ENCODE peak calls at places on chromosomes 11 and 22, in ten cellular contexts. Y is HCT116, P is lower leg skin, B is uterus, E is sigmoid colon, W is transverse colon, M is GM12891, K is NB4, O is testis, Z is adrenal gland. X is an unnamed sample.

GRCh38 chr22:29737251-29738117 is 17.7 kb downstream of the CABP7 start:
- DNase-seq in M (no peak), K (no peak), Z (peak), B (no peak), E (no peak), O (no peak), P (no peak), Y (no peak), W (no peak), X (no peak)

GRCh38 chr11:2385156-2386151 is 8.3 kb downstream of the CD81 start:
- DNase-seq in E (no peak), P (no peak), M (no peak), Z (no peak), Y (no peak), K (no peak), O (no peak), W (no peak), B (no peak), X (no peak)

GRCh38 chr11:9004310-9004945 is 627 bp upstream of the NRIP3 start:
- DNase-seq in B (peak), O (peak), Y (no peak), W (peak), Z (peak), M (peak), K (peak), P (no peak), E (no peak), X (peak)

GRCh38 chr22:42992092-42992491 is 22.9 kb downstream of the PACSIN2 start:
- DNase-seq in E (peak), Z (no peak), B (no peak), O (no peak), W (no peak), P (no peak), Y (no peak), K (no peak), M (no peak), X (no peak)

GRCh38 chr11:114132944-114133394 is 73.5 kb downstream of the ZBTB16 start:
- DNase-seq in M (no peak), B (peak), K (no peak), Z (no peak), O (no peak), P (peak), W (no peak), Y (no peak), E (peak), X (no peak)

GRCh38 chr11:19670030-19670761 is 42.4 kb upstream of the NAV2 start:
- DNase-seq in W (no peak), P (no peak), Z (no peak), M (no peak), B (no peak), O (no peak), K (no peak), E (no peak), Y (peak), X (no peak)

GRCh38 chr22:50074056-50074455 is 11.2 kb downstream of the MLC1 start:
- DNase-seq in P (no peak), Z (no peak), O (no peak), E (no peak), M (no peak), B (no peak), W (no peak), K (no peak), Y (no peak), X (no peak)

GRCh38 chr11:118608268-118609214 is 1.1 kb downstream of the PHLDB1 start:
- DNase-seq in E (peak), P (peak), B (peak), W (peak), K (peak), Z (peak), O (peak), Y (no peak), M (no peak), X (peak)

GRCh38 chr11:34659096-34659733 is 38.3 kb downstream of the EHF start:
- DNase-seq in P (no peak), Z (no peak), M (no peak), O (no peak), B (no peak), Y (no peak), W (no peak), E (no peak), K (no peak), X (no peak)

GRCh38 chr22:44582016-44582415 is 84.0 kb upstream of the RTL6 start:
- DNase-seq in P (peak), B (peak), E (peak), K (no peak), M (no peak), W (no peak), Z (no peak), Y (no peak), O (no peak), X (no peak)

GRCh38 chr11:30128269-30128932 is 102.4 kb upstream of the FSHB start:
- DNase-seq in E (no peak), P (no peak), M (no peak), O (peak), Y (peak), K (peak), W (no peak), Z (peak), B (no peak), X (peak)

GRCh38 chr11:27963370-27963769 is 144.6 kb downstream of the KIF18A start:
- DNase-seq in M (no peak), B (no peak), O (no peak), W (no peak), E (no peak), K (no peak), Z (no peak), Y (no peak), P (no peak), X (no peak)

GRCh38 chr11:47552086-47552580 is 799 bp downstream of the CELF1 start:
- DNase-seq in K (peak), W (no peak), Z (peak), B (no peak), P (no peak), E (peak), M (no peak), Y (no peak), O (no peak), X (peak)

GRCh38 chr11:17811416-17811815 is 76.8 kb downstream of the KCNC1 start:
- DNase-seq in K (no peak), E (no peak), M (no peak), Z (no peak), W (no peak), P (no peak), Y (no peak), O (no peak), B (no peak), X (no peak)

GRCh38 chr22:38271101-38271500 is 1.7 kb downstream of the TMEM184B start:
- DNase-seq in M (no peak), O (no peak), E (no peak), Z (no peak), W (no peak), B (no peak), P (no peak), K (no peak), Y (no peak), X (no peak)

GRCh38 chr11:94933225-94934130 is 39.9 kb downstream of the CWC15 start:
- DNase-seq in E (peak), Z (peak), K (no peak), O (no peak), Y (no peak), M (no peak), W (no peak), P (no peak), B (peak), X (no peak)

GRCh38 chr11:25317221-25317620 is 820.4 kb downstream of the LUZP2 start:
- DNase-seq in B (no peak), W (no peak), Z (no peak), M (no peak), Y (no peak), P (no peak), E (no peak), K (no peak), O (no peak), X (no peak)

GRCh38 chr11:19605500-19606371 is 106.9 kb upstream of the NAV2 start:
- DNase-seq in O (peak), Z (no peak), M (no peak), E (no peak), Y (no peak), B (no peak), P (peak), K (no peak), W (no peak), X (no peak)

GRCh38 chr11:125505518-125505917 is 9.5 kb upstream of the FEZ1 start:
- DNase-seq in Z (no peak), Y (no peak), P (no peak), K (no peak), E (no peak), M (no peak), B (no peak), W (no peak), O (no peak), X (no peak)

GRCh38 chr22:31075961-31076360 is 5.2 kb upstream of the SMTN start:
- DNase-seq in K (no peak), Y (no peak), E (peak), O (peak), W (peak), B (peak), P (peak), M (no peak), Z (peak), X (no peak)

GRCh38 chr22:40535189-40535512 is 101.4 kb downstream of the MRTFA start:
- DNase-seq in Y (no peak), O (no peak), Z (no peak), W (no peak), K (no peak), E (no peak), P (no peak), B (no peak), M (no peak), X (no peak)

GRCh38 chr11:95688501-95689222 is 100.9 kb downstream of the FAM76B start:
- DNase-seq in W (no peak), K (no peak), O (no peak), B (no peak), M (no peak), Y (no peak), P (no peak), Z (no peak), E (no peak), X (no peak)

GRCh38 chr11:117396970-117397369 is 69.3 kb downstream of the CEP164 start:
- DNase-seq in W (no peak), B (no peak), K (no peak), E (peak), O (no peak), Z (no peak), M (no peak), Y (no peak), P (no peak), X (no peak)

GRCh38 chr11:103257360-103257759 is 148.1 kb downstream of the DYNC2H1 start:
- DNase-seq in B (no peak), Y (peak), W (no peak), P (no peak), M (no peak), Z (no peak), K (peak), O (no peak), E (no peak), X (no peak)

GRCh38 chr22:19715286-19715939 is 1.1 kb downstream of the SEPTIN5 start:
- DNase-seq in W (no peak), M (no peak), Y (no peak), Z (no peak), P (no peak), B (no peak), O (no peak), E (no peak), K (no peak), X (no peak)

GRCh38 chr11:134383576-134384221 is 28.3 kb downstream of the B3GAT1 start:
- DNase-seq in O (peak), K (no peak), B (no peak), M (no peak), Z (no peak), Y (no peak), E (no peak), P (no peak), W (no peak), X (no peak)

GRCh38 chr11:105181100-105181499 is 41.5 kb upstream of the CARD18 start:
- DNase-seq in O (no peak), P (no peak), E (no peak), Z (peak), Y (no peak), W (no peak), M (no peak), B (no peak), K (peak), X (no peak)

GRCh38 chr11:115623021-115623451 is 118.8 kb upstream of the CADM1 start:
- DNase-seq in Y (no peak), W (peak), Z (peak), O (peak), K (no peak), B (peak), E (peak), M (no peak), P (peak), X (no peak)

GRCh38 chr11:75539459-75540022 is 13.8 kb upstream of the GDPD5 start:
- DNase-seq in K (no peak), P (no peak), W (no peak), E (no peak), M (no peak), Y (no peak), O (no peak), B (no peak), Z (no peak), X (no peak)

GRCh38 chr11:93686812-93687211 is 25.3 kb downstream of the CEP295 start:
- DNase-seq in M (no peak), W (no peak), E (no peak), Z (no peak), K (no peak), P (no peak), Y (no peak), O (no peak), B (no peak), X (no peak)

GRCh38 chr11:113874920-113875413 is 405 bp downstream of the USP28 start:
- DNase-seq in P (no peak), W (no peak), Z (no peak), E (no peak), B (no peak), Y (no peak), M (no peak), O (no peak), K (no peak), X (no peak)

GRCh38 chr22:37932821-37933578 is 20.4 kb downstream of the C22orf23 start:
- DNase-seq in O (peak), Z (no peak), P (no peak), Y (no peak), K (no peak), M (no peak), W (no peak), E (peak), B (peak), X (no peak)

GRCh38 chr22:27704581-27704980 is 97.0 kb downstream of the MN1 start:
- DNase-seq in O (no peak), W (no peak), Z (no peak), M (no peak), E (no peak), B (no peak), P (no peak), Y (no peak), K (no peak), X (no peak)

GRCh38 chr22:21865041-21865440 is 2.4 kb downstream of the MAPK1 start:
- DNase-seq in B (peak), E (peak), W (no peak), O (peak), Z (peak), Y (no peak), K (peak), P (no peak), M (no peak), X (peak)

GRCh38 chr11:130002352-130002845 is at the start of gene PRDM10:
- DNase-seq in W (peak), Z (peak), Y (peak), E (peak), P (peak), B (peak), M (peak), K (peak), O (peak), X (peak)

GRCh38 chr22:36398602-36399472 is 11.1 kb upstream of the MYH9 start:
- DNase-seq in M (no peak), Z (no peak), K (no peak), Y (no peak), B (no peak), O (no peak), W (peak), P (no peak), E (no peak), X (no peak)

DNA sequence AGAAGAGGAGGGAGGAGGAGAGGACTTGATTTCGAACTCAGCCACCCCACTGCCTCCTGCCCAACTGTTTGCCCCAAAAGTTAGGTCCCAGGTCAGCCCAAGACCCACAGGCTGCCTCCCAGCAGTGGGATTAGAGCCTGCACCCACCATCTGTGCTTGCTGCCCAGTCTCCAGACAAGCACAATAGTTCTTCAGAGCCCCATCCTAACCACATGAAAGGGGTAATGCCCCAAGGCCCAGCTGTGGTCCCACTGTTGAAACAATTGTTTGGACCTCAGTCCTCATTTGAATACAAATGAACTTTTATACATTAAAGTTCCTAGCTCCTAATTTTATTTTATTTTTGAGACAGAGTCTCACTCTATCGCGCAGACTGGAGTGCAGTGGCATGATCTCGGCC is 5.4 kb upstream of the VPS51 start:
- DNase-seq in Y (no peak), K (no peak), P (no peak), M (no peak), E (no peak), O (no peak), Z (no peak), B (no peak), W (no peak), X (no peak)
- TF ChIP-seq POLR2A in Y (no peak), K (no peak), P (no peak), M (no peak), E (no peak), O (no peak), Z (no peak), B (no peak), W (no peak), X (no peak)

DNA sequence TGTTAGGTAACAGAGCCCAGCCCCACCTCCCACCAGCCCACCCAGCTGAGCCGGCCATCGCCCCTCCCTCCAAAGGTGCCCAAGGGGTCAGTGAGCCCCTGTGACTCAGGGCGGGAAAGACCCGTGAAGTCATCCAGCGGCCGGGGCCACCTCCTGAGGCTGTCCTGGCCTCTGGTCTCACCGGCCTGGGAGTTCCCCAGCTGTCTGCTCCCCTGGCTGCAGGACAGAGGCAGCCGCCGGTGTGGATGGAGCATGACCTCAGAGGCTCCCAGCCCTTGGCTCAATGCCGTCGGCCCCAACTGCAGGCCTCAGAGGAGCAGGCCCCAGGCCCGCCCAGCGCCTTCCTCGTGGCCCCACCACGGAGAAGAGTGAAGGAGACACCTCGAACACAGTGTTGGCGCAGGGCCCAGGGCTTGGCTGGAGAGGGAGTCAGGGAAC is 28.7 kb downstream of the RPL3 start:
- DNase-seq in M (no peak), Z (peak), O (peak), Y (no peak), P (no peak), B (peak), W (no peak), K (no peak), E (peak), X (no peak)
- TF ChIP-seq POLR2A in M (no peak), Z (no peak), O (no peak), Y (no peak), P (no peak), B (no peak), W (no peak), K (no peak), E (no peak), X (no peak)

DNA sequence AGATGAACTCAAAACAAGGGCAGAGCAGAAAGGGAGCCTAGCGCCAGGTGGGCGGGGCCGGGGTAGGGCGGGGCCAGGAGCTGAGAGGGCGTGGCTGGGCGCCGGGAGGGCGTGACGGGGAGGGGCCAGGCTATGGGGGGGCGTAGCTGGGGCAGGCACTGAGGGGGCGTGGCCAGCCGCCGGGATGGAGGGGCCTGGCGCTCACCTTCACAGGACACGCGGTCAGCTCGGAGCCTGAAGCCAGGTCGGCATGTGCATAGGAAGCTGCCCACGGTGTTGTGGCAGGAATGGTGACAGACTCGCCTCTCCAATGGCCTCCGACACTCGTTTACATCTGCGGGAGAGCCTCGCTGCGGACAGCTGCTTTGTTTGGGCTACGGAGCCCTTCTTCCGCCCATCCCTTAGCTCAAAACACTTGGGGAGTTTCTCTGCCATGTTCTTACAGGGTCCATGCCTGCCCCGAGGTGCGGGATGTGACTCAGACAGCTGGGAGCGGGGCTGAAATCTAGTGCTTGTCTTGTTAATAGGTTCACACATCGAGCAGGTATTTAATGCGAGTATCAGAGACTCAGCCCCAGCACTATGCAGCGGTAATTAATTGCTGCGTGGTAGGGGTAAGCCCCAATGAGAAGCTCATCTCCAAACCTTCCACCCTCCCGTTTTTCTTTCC is 13.4 kb downstream of the VWCE start:
- DNase-seq in O (peak), P (no peak), E (peak), Y (peak), M (peak), B (peak), K (peak), Z (peak), W (peak), X (peak)
- TF ChIP-seq POLR2A in O (no peak), P (no peak), E (no peak), Y (no peak), M (no peak), B (no peak), K (no peak), Z (no peak), W (no peak), X (no peak)

GRCh38 chr11:86593833-86594232 is 78.6 kb downstream of the ME3 start:
- DNase-seq in P (no peak), K (no peak), Y (no peak), B (no peak), W (no peak), M (no peak), O (no peak), E (no peak), Z (no peak), X (no peak)

GRCh38 chr11:86596861-86597632 is 75.4 kb downstream of the ME3 start:
- DNase-seq in B (no peak), M (no peak), O (no peak), Y (no peak), W (no peak), E (no peak), Z (peak), P (no peak), K (no peak), X (no peak)

GRCh38 chr11:86592659-86593451 is 79.6 kb downstream of the ME3 start:
- DNase-seq in E (peak), Z (peak), P (peak), M (peak), K (peak), Y (peak), O (peak), B (peak), W (peak), X (peak)

GRCh38 chr11:86595401-86595800 is 77.0 kb downstream of the ME3 start:
- DNase-seq in E (no peak), Z (no peak), W (no peak), O (no peak), K (no peak), B (no peak), P (no peak), M (no peak), Y (no peak), X (no peak)

GRCh38 chr11:86594746-86595145 is 77.7 kb downstream of the ME3 start:
- DNase-seq in O (no peak), K (no peak), M (no peak), E (no peak), Y (no peak), P (no peak), Z (no peak), W (no peak), B (no peak), X (no peak)
- TF ChIP-seq POLR2A in O (no peak), K (no peak), M (no peak), E (no peak), Y (no peak), P (no peak), Z (no peak), W (no peak), B (no peak), X (no peak)

DNA sequence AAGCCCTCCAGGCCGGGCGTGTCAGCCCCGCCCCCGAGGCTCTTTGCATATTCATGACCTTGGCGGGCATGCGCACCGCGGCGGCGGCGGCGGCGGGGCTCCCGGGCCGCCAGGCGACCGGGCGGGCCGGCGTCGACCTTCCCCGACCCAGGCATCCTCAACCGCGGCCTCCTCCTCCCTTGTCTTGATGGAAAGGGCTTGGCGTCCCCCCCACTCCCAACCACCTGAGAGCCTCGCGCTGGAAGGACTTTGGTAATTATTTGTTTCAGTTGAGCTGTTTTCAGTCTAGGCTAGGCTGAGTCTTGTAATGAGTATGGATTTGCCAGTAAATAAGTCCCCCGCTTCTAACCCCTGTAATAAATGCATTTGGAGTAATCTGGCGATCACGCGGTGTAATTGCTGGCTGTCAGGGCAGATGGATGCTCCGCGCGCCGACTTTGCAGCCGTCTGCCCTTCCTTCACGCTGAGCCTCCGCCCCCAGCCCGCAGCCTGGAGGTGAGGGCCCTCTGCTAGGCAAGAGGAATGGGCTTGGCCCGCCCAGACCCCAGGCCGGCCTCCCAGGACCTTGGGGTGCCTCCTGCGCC is 25.2 kb downstream of the FLRT1 start:
- DNase-seq in K (no peak), Y (no peak), M (peak), O (peak), P (no peak), W (peak), E (no peak), B (peak), Z (peak), X (peak)
- TF ChIP-seq POLR2A in K (no peak), Y (no peak), M (no peak), O (no peak), P (no peak), W (no peak), E (no peak), B (no peak), Z (no peak), X (no peak)

X was measured in erythroblast.